ENCODE peak calls at places on chromosomes 6 and 20, in ten cellular contexts. Z is tibial artery, A is MG63, K is neuronal stem cell, P is neural progenitor cell, Y is heart left ventricle, V is IMR-90, T is tibial nerve, L is adipocyte, N is esophagus squamous epithelium. R is an unnamed sample. For H3K36me3, the result is how much of the 10 kb centered on the place peaks cover.

GRCh38 chr6:34490390-34491090 is 24.7 kb downstream of the PACSIN1 start:
- DNase-seq in K (no peak), Y (no peak), T (no peak), A (no peak), V (no peak), L (no peak), Z (no peak), N (no peak), P (no peak), R (no peak)

GRCh38 chr20:62419759-62420158 is 7.6 kb downstream of the RBBP8NL start:
- DNase-seq in Z (no peak), V (no peak), P (no peak), A (no peak), T (no peak), K (no peak), N (no peak), L (no peak), Y (no peak), R (no peak)

GRCh38 chr6:18371010-18371409 is 16.1 kb upstream of the RNF144B start:
- DNase-seq in V (no peak), Y (no peak), N (no peak), K (no peak), A (no peak), P (no peak), Z (no peak), T (no peak), L (no peak), R (no peak)

GRCh38 chr6:89268776-89269175 is 46.3 kb downstream of the GABRR2 start:
- DNase-seq in T (no peak), Y (no peak), N (no peak), P (no peak), L (no peak), K (no peak), A (no peak), V (no peak), Z (no peak), R (no peak)

GRCh38 chr6:111291334-111291705 is 191.7 kb downstream of the REV3L start:
- DNase-seq in A (no peak), T (no peak), Z (no peak), P (no peak), V (no peak), L (no peak), K (no peak), N (no peak), Y (no peak), R (no peak)

GRCh38 chr6:32291549-32291948 is 67.7 kb upstream of the NOTCH4 start:
- DNase-seq in N (no peak), T (no peak), Y (no peak), L (no peak), Z (no peak), V (no peak), P (no peak), A (no peak), K (no peak), R (no peak)

GRCh38 chr6:157764346-157765068 is 58.5 kb upstream of the SNX9 start:
- DNase-seq in L (peak), K (no peak), T (peak), Z (peak), N (peak), V (peak), Y (peak), A (peak), P (peak), R (peak)

GRCh38 chr6:38589367-38589720 is 50.4 kb downstream of the BTBD9 start:
- DNase-seq in L (no peak), K (no peak), Y (no peak), P (no peak), Z (no peak), A (no peak), T (no peak), V (no peak), N (no peak), R (no peak)

GRCh38 chr6:145025488-145025887 is 709.8 kb downstream of the EPM2A start:
- DNase-seq in T (no peak), P (no peak), V (no peak), Z (no peak), K (no peak), Y (no peak), A (no peak), L (no peak), N (no peak), R (no peak)

GRCh38 chr6:53524455-53524815 is 20.5 kb downstream of the GCLC start:
- DNase-seq in P (no peak), V (peak), L (peak), A (no peak), Z (no peak), K (no peak), Y (no peak), T (no peak), N (no peak), R (no peak)

GRCh38 chr20:25310921-25311728 is 63.2 kb downstream of the PYGB start:
- DNase-seq in N (no peak), A (peak), Y (peak), V (peak), K (no peak), P (no peak), Z (peak), L (peak), T (peak), R (no peak)

GRCh38 chr20:38875170-38875993 is 50.8 kb upstream of the FAM83D start:
- DNase-seq in V (no peak), P (no peak), T (no peak), Z (no peak), Y (no peak), L (no peak), A (no peak), K (no peak), N (no peak), R (no peak)

GRCh38 chr6:48061630-48062029 is 49.4 kb downstream of the PTCHD4 start:
- DNase-seq in N (no peak), P (no peak), Z (no peak), K (no peak), A (peak), V (peak), L (peak), Y (no peak), T (no peak), R (no peak)

GRCh38 chr6:26575494-26575939 is 21.2 kb upstream of the ABT1 start:
- DNase-seq in A (no peak), Y (no peak), N (no peak), L (peak), K (no peak), P (peak), Z (no peak), T (no peak), V (peak), R (no peak)

GRCh38 chr20:46368902-46369268 is 37.5 kb downstream of the ELMO2 start:
- DNase-seq in N (no peak), K (no peak), Z (no peak), A (no peak), Y (no peak), P (no peak), T (no peak), V (peak), L (no peak), R (no peak)
- H3K36me3 ChIP-seq in N (half or more), K (half or more), Z (half or more), A (half or more), Y (half or more), P (under half), T (under half), V (half or more), L (half or more), R (half or more)

GRCh38 chr20:2991532-2991931 is 51.9 kb upstream of the GNRH2 start:
- DNase-seq in A (no peak), N (no peak), T (no peak), L (no peak), Y (no peak), Z (no peak), V (no peak), K (no peak), P (no peak), R (no peak)
- H3K36me3 ChIP-seq in A (under half), N (half or more), T (under half), L (half or more), Y (half or more), Z (under half), V (under half), K (under half), P (under half), R (under half)

GRCh38 chr6:71288228-71289038 is at the start of gene OGFRL1:
- DNase-seq in V (peak), N (no peak), Y (peak), L (peak), P (peak), Z (peak), A (peak), K (peak), T (peak), R (peak)
- H3K36me3 ChIP-seq in V (under half), N (under half), Y (under half), L (under half), P (under half), Z (under half), A (under half), K (under half), T (under half), R (under half)

GRCh38 chr6:13302291-13302690 is 26.0 kb downstream of the TBC1D7 start:
- DNase-seq in A (no peak), V (no peak), P (no peak), K (no peak), L (no peak), N (no peak), Z (no peak), Y (no peak), T (no peak), R (no peak)

GRCh38 chr6:13302751-13303667 is 25.3 kb downstream of the TBC1D7 start:
- DNase-seq in L (peak), K (no peak), N (peak), A (peak), Y (no peak), V (peak), T (no peak), Z (peak), P (no peak), R (peak)

GRCh38 chr6:13304580-13305255 is 23.6 kb downstream of the TBC1D7 start:
- DNase-seq in L (no peak), P (no peak), N (no peak), Y (no peak), K (no peak), V (no peak), Z (no peak), T (no peak), A (no peak), R (no peak)

GRCh38 chr6:13304101-13304500 is 24.2 kb downstream of the TBC1D7 start:
- DNase-seq in Z (no peak), N (no peak), K (no peak), T (no peak), P (no peak), L (no peak), Y (no peak), A (no peak), V (no peak), R (no peak)

DNA sequence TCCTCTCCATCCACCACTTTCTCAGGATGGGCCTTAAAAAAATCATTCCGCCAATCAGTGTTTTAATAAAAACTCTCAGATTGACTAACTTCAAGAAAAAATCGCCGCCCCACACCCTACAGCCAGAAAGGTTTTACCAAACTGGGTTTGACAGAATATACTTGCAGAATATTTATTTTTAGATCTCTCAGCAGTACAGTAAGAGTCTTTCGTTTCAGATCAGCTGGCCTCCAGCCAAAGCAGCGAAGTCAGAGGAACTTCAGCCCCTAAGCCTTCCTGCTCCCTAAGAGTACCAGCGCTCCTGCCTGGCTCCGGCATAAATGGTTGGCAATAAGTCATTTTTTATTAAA is 24.7 kb downstream of the TBC1D7 start:
- DNase-seq in P (no peak), V (peak), K (no peak), T (peak), L (peak), N (no peak), A (peak), Z (peak), Y (peak), R (peak)
- H3K36me3 ChIP-seq in P (under half), V (under half), K (under half), T (under half), L (under half), N (half or more), A (half or more), Z (under half), Y (half or more), R (under half)

R was measured in thoracic aorta.